ENCODE peak calls at places on chromosomes 16 and 17, in four cellular contexts. W is heart right ventricle, U is colonic mucosa, C is fibroblast of lung. F is an unnamed sample.

GRCh38 chr17:4003501-4004421 is 39.5 kb upstream of the ATP2A3 start:
- DNase-seq in U (peak; percentile 94), C (no peak), W (peak; percentile 36), F (no peak)

GRCh38 chr16:57091990-57092785 is at the start of gene CPNE2:
- DNase-seq in U (peak; percentile 66), W (peak; percentile 66), C (peak; percentile 30), F (no peak)

GRCh38 chr17:39755550-39756375 is 18.0 kb downstream of the GRB7 start:
- DNase-seq in U (no peak), C (no peak), W (no peak), F (no peak)

GRCh38 chr17:55783684-55784245 is 32.9 kb downstream of the PCTP start:
- DNase-seq in W (peak; percentile 81), C (peak; percentile 39), U (peak; percentile 46), F (no peak)

GRCh38 chr17:31323551-31323950 is 2.1 kb upstream of the EVI2A start:
- DNase-seq in W (no peak), U (no peak), C (no peak), F (no peak)

GRCh38 chr17:47945080-47945479 is 3.7 kb downstream of the PNPO start:
- DNase-seq in U (no peak), C (no peak), W (no peak), F (no peak)

GRCh38 chr17:16259926-16260325 is 42.9 kb downstream of the PIGL start:
- DNase-seq in U (no peak), W (no peak), C (no peak), F (peak; percentile 58)

GRCh38 chr16:70428178-70428998 is 10.5 kb downstream of the ST3GAL2 start:
- DNase-seq in C (peak; percentile 93), U (peak; percentile 96), W (peak; percentile 96), F (peak; percentile 80)

GRCh38 chr17:77735341-77736206 is 222.9 kb upstream of the TNRC6C start:
- DNase-seq in C (peak; percentile 73), W (peak; percentile 78), U (peak; percentile 34), F (no peak)

GRCh38 chr17:27577884-27578717 is 52.9 kb upstream of the LGALS9 start:
- DNase-seq in C (peak; percentile 60), U (no peak), W (peak; percentile 27), F (no peak)

GRCh38 chr16:53041196-53041977 is 11.3 kb downstream of the CHD9NB start:
- DNase-seq in W (peak; percentile 86), U (no peak), C (peak; percentile 30), F (no peak)

GRCh38 chr17:78460176-78460675 is 81.8 kb downstream of the PGS1 start:
- DNase-seq in U (no peak), C (no peak), W (no peak), F (no peak)

GRCh38 chr16:89782489-89782888 is 34.0 kb downstream of the FANCA start:
- DNase-seq in W (no peak), C (no peak), U (no peak), F (no peak)

GRCh38 chr17:69508814-69509213 is 94.3 kb downstream of the MAP2K6 start:
- DNase-seq in C (peak; percentile 34), W (no peak), U (no peak), F (no peak)

GRCh38 chr17:77312786-77313599 is 172.2 kb downstream of the SEC14L1 start:
- DNase-seq in U (peak; percentile 89), C (peak; percentile 92), W (peak; percentile 62), F (peak; percentile 90)

GRCh38 chr17:1584167-1584566 is 21.6 kb upstream of the PITPNA start:
- DNase-seq in C (no peak), U (no peak), W (no peak), F (no peak)

GRCh38 chr17:1580979-1581676 is 18.5 kb upstream of the PITPNA start:
- DNase-seq in C (no peak), W (no peak), U (peak; percentile 82), F (no peak)

GRCh38 chr17:1577657-1578428 is 15.3 kb upstream of the PITPNA start:
- DNase-seq in C (no peak), U (no peak), W (no peak), F (no peak)

GRCh38 chr17:1583569-1583968 is 21.0 kb upstream of the PITPNA start:
- DNase-seq in C (no peak), U (no peak), W (no peak), F (no peak)

GRCh38 chr17:1582374-1582773 is 19.8 kb upstream of the PITPNA start:
- DNase-seq in C (no peak), U (no peak), W (no peak), F (no peak)
- H3K36me3 ChIP-seq in C (no peaks in the 10 kb centered on the region), U (no peaks in the 10 kb centered on the region), W (peaks cover 4% of the 10 kb centered on the region), F (peaks cover 9% of the 10 kb centered on the region)

GRCh38 chr17:67109111-67109510 is 64.8 kb downstream of the CACNG1 start:
- DNase-seq in C (no peak), W (no peak), U (no peak), F (no peak)

GRCh38 chr17:67113481-67113880 is 69.1 kb downstream of the CACNG1 start:
- DNase-seq in U (no peak), W (no peak), C (no peak), F (no peak)

GRCh38 chr17:67110619-67111018 is 66.3 kb downstream of the CACNG1 start:
- DNase-seq in W (no peak), U (no peak), C (no peak), F (no peak)

GRCh38 chr17:67111808-67112207 is 67.5 kb downstream of the CACNG1 start:
- DNase-seq in C (no peak), W (no peak), U (no peak), F (no peak)

DNA sequence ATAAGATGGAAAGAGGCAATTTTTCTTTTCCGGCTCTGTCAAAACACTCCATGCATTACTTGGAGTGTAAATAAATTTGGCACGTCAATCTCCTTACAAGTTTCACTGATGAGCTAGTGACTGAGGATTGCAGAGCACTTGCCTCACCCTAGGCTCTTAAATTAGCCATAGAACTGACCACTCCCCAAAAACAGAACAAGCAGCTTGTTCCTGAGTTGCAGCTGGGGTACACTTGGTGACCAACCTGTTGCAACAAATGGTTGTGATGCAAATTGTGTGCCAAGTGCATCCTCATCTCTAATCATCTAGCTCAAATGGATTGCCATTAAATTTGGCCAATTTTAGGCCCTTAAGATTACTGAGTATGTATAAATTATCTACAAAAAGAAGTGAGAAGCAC is 67.0 kb downstream of the CACNG1 start:
- DNase-seq in C (no peak), W (no peak), U (no peak), F (no peak)
- H3K4me3 ChIP-seq in C (no peak overlapping the region), W (no peak overlapping the region), U (no peak overlapping the region), F (no peak overlapping the region)

GRCh38 chr17:75460295-75460694 is 3.9 kb downstream of the TMEM94 start:
- DNase-seq in U (no peak), C (no peak), W (no peak), F (no peak)

GRCh38 chr17:75459590-75460267 is 3.3 kb downstream of the TMEM94 start:
- DNase-seq in C (no peak), W (no peak), U (peak; percentile 81), F (no peak)

GRCh38 chr17:75457047-75457654 is 716 bp downstream of the TMEM94 start:
- DNase-seq in U (peak; percentile 52), C (peak; percentile 47), W (peak; percentile 26), F (peak; percentile 74)

GRCh38 chr17:75456417-75457046 is at the start of gene TMEM94:
- DNase-seq in U (peak; percentile 95), W (peak; percentile 97), C (peak; percentile 98), F (peak; percentile 98)

GRCh38 chr17:75459246-75459589 is 2.8 kb downstream of the TMEM94 start:
- DNase-seq in W (no peak), C (no peak), U (no peak), F (no peak)
- H3K27ac ChIP-seq in W (peak overlapping the region; percentile 39), C (no peak overlapping the region), U (peak overlapping the region; percentile 72), F (no peak overlapping the region)

GRCh38 chr17:1673041-1673790 is 11.5 kb downstream of the PRPF8 start:
- DNase-seq in W (no peak), C (no peak), U (no peak), F (no peak)
- H3K36me3 ChIP-seq in W (peaks cover 100% of the 10 kb centered on the region), C (peaks cover 44% of the 10 kb centered on the region), U (peaks cover 46% of the 10 kb centered on the region), F (peaks cover 94% of the 10 kb centered on the region)

GRCh38 chr16:1159325-1159972 is 6.5 kb downstream of the CACNA1H start:
- DNase-seq in W (peak; percentile 36), C (no peak), U (no peak), F (no peak)

GRCh38 chr16:1162701-1163566 is 10.0 kb downstream of the CACNA1H start:
- DNase-seq in C (no peak), U (no peak), W (no peak), F (no peak)

GRCh38 chr16:1159973-1160772 is 7.3 kb downstream of the CACNA1H start:
- DNase-seq in W (peak; percentile 47), U (no peak), C (no peak), F (no peak)

GRCh38 chr16:1158456-1159324 is 5.8 kb downstream of the CACNA1H start:
- DNase-seq in W (peak; percentile 76), U (peak; percentile 41), C (peak; percentile 18), F (no peak)

DNA sequence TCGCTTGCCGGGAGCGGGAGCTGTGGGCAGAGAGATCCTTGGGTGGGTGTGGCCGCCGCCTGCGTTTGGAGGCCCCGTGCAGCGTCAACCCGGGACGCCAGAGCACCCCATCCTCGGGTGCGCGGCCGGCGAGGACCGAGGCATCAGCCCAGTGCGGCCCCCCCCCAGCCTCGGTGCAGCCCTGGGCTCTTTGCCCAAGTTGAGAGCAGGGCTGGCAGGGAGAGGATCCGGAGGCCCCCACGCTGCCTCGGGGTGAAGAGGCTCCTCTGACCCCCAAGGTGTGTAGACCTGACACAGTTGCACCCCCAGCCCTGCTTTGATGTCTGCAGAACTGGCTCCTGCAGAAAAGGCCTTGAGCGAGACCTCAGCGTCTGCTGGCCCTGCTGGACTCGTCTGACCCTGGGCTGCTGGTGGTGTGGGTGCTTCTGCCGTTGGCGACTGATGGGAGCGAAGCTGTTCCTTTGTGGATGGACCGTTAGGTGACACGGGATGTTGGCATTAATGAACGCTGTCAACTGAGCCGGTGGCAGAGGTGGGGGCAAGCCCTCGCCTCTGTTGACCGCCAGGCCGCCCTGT is 8.0 kb downstream of the CACNA1H start:
- DNase-seq in W (no peak), C (no peak), U (no peak), F (no peak)
- H3K4me3 ChIP-seq in W (no peak overlapping the region), C (no peak overlapping the region), U (no peak overlapping the region), F (peak overlapping the region; percentile 34)

DNA sequence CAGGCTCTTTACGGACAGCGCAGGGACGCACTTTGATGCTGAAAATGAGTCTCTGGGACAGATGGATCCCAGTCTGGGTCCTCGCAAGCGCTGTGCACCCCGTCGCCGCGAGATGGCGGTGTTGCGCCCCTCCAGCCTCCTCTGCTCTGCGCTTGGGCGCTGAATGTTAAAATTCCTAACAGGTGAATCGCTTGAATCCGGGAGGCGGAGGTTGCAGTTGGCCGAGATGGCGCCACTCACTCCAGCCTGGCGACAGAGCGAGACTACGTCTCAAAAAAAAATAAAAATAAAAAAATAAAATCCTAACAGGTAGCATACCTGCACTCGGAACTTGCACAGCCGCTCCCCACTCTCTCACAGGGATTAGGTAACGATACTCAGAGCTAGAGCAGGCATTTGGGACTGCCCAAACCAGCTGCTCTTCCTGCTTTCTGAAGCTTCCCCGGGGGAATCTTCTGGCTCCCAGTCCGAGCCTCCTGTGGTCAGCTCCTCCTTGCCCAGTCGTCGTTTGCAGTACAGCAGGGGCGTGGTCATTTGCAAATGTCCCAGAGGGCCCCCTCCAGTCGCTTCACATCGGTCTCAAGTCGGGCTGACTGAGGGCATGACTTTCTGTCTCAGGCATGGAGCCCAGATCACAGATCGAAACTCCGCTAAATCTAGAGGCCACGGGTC is 26.2 kb upstream of the OSGIN1 start:
- DNase-seq in C (peak; percentile 53), W (peak; percentile 58), U (peak; percentile 84), F (peak; percentile 83)
- H3K27ac ChIP-seq in C (peak overlapping the region; percentile 16), W (no peak overlapping the region), U (peak overlapping the region; percentile 11), F (no peak overlapping the region)